ENCODE peak calls at places on chromosomes 13 and 19, in five cellular contexts. T is right atrium auricular region; B is CD8-positive, alpha-beta T cell; A is effector memory CD4-positive, alpha-beta T cell; S is heart left ventricle. J is an unnamed sample.

GRCh38 chr19:53254451-53255341 is at the start of gene ZNF677:
- DNase-seq in T (peak; percentile 87), A (peak; percentile 73), B (peak; percentile 82), S (peak; percentile 97), J (peak; percentile 77)

GRCh38 chr19:45973564-45974338 is at the start of gene NOVA2:
- DNase-seq in S (peak; percentile 82), A (no peak), B (peak; percentile 25), T (peak; percentile 69), J (no peak)

GRCh38 chr19:55368701-55369563 is 1.3 kb downstream of the IL11 start:
- DNase-seq in T (no peak), S (no peak), B (no peak), A (no peak), J (no peak)

GRCh38 chr19:3034194-3034844 is 5.2 kb upstream of the TLE2 start:
- DNase-seq in S (no peak), B (no peak), T (no peak), A (no peak), J (no peak)

GRCh38 chr19:45547965-45548609 is 36.5 kb downstream of the OPA3 start:
- DNase-seq in S (no peak), T (no peak), B (no peak), A (no peak), J (no peak)

GRCh38 chr13:79404985-79405384 is 1.1 kb downstream of the RBM26 start:
- DNase-seq in B (peak; percentile 6), A (no peak), T (no peak), S (no peak), J (no peak)

GRCh38 chr13:21749410-21749809 is 78.5 kb downstream of the FGF9 start:
- DNase-seq in B (no peak), A (no peak), S (no peak), T (no peak), J (no peak)

GRCh38 chr19:31378404-31378803 is 29.2 kb upstream of the TSHZ3 start:
- DNase-seq in B (no peak), A (no peak), T (peak; percentile 67), S (peak; percentile 60), J (no peak)

GRCh38 chr19:49512970-49513745 is 697 bp downstream of the FCGRT start:
- DNase-seq in T (no peak), A (no peak), S (peak; percentile 74), B (no peak), J (no peak)

GRCh38 chr13:78998736-78999135 is 339.8 kb upstream of the OBI1 start:
- DNase-seq in T (no peak), S (no peak), B (no peak), A (no peak), J (no peak)

GRCh38 chr19:460877-461609 is at the start of gene SHC2:
- DNase-seq in T (no peak), B (peak; percentile 17), A (no peak), S (no peak), J (no peak)

GRCh38 chr19:50708179-50708879 is 11.3 kb downstream of the SHANK1 start:
- DNase-seq in T (no peak), A (no peak), B (no peak), S (no peak), J (no peak)

GRCh38 chr13:111396457-111396856 is 76.0 kb downstream of the TEX29 start:
- DNase-seq in B (no peak), T (no peak), A (no peak), S (no peak), J (no peak)

GRCh38 chr19:17779281-17779930 is 15.5 kb upstream of the B3GNT3 start:
- DNase-seq in B (no peak), S (peak; percentile 58), A (no peak), T (no peak), J (no peak)

GRCh38 chr19:8611890-8612806 is 1.6 kb upstream of the ADAMTS10 start:
- DNase-seq in T (peak; percentile 92), A (no peak), S (peak; percentile 81), B (no peak), J (no peak)

GRCh38 chr13:38872693-38873092 is 117.9 kb downstream of the STOML3 start:
- DNase-seq in T (no peak), A (no peak), B (peak; percentile 29), S (peak; percentile 30), J (peak; percentile 9)

GRCh38 chr13:101013245-101013644 is 338.6 kb upstream of the TMTC4 start:
- DNase-seq in B (no peak), T (no peak), A (no peak), S (no peak), J (no peak)

GRCh38 chr19:19579533-19580361 is 38.7 kb downstream of the PBX4 start:
- DNase-seq in T (no peak), B (no peak), A (no peak), S (no peak), J (no peak)

GRCh38 chr19:1266116-1266817 is 2.9 kb upstream of the CIRBP start:
- DNase-seq in T (peak; percentile 90), A (peak; percentile 82), B (peak; percentile 86), S (peak; percentile 91), J (peak; percentile 82)

GRCh38 chr13:34152996-34153395 is 335.0 kb downstream of the RFC3 start:
- DNase-seq in A (no peak), B (no peak), T (no peak), S (no peak), J (no peak)
- H3K4me1 ChIP-seq in A (no peaks in the 10 kb centered on the region), B (no peaks in the 10 kb centered on the region), T (no peaks in the 10 kb centered on the region), S (no peaks in the 10 kb centered on the region), J (no peaks in the 10 kb centered on the region)

GRCh38 chr13:77698211-77699058 is 948 bp downstream of the SLAIN1 start:
- DNase-seq in S (peak; percentile 31), A (peak; percentile 27), B (peak; percentile 49), T (no peak), J (peak; percentile 62)
- H3K4me3 ChIP-seq in S (peak overlapping the region; percentile 96), A (peak overlapping the region; percentile 97), B (peak overlapping the region; percentile 73), T (peak overlapping the region; percentile 75), J (peak overlapping the region; percentile 75)

GRCh38 chr19:43858174-43858573 is 31.1 kb downstream of the ZNF283 start:
- DNase-seq in S (no peak), B (no peak), A (no peak), T (no peak), J (no peak)
- H3K9me3 ChIP-seq in S (peaks cover 100% of the 10 kb centered on the region), B (peaks cover 30% of the 10 kb centered on the region), A (peaks cover 42% of the 10 kb centered on the region), T (peaks cover 100% of the 10 kb centered on the region), J (no peaks in the 10 kb centered on the region)

GRCh38 chr13:110379905-110380341 is 72.8 kb downstream of the COL4A2 start:
- DNase-seq in S (no peak), A (no peak), B (no peak), T (no peak), J (no peak)

GRCh38 chr13:110376120-110376519 is 69.0 kb downstream of the COL4A2 start:
- DNase-seq in T (no peak), B (no peak), A (no peak), S (no peak), J (no peak)

GRCh38 chr13:110374644-110375370 is 67.7 kb downstream of the COL4A2 start:
- DNase-seq in A (no peak), B (no peak), S (no peak), T (no peak), J (no peak)

GRCh38 chr13:110379358-110379757 is 72.3 kb downstream of the COL4A2 start:
- DNase-seq in S (no peak), B (no peak), T (no peak), A (no peak), J (no peak)

GRCh38 chr13:110377178-110378175 is 70.4 kb downstream of the COL4A2 start:
- DNase-seq in S (no peak), A (no peak), T (no peak), B (no peak), J (no peak)
- H3K4me1 ChIP-seq in S (peaks cover 38% of the 10 kb centered on the region), A (no peaks in the 10 kb centered on the region), T (no peaks in the 10 kb centered on the region), B (no peaks in the 10 kb centered on the region), J (no peaks in the 10 kb centered on the region)

GRCh38 chr13:32063622-32064233 is 32.2 kb downstream of the FRY start:
- DNase-seq in T (no peak), B (no peak), S (no peak), A (no peak), J (no peak)
- H3K4me3 ChIP-seq in T (no peak overlapping the region), B (no peak overlapping the region), S (peak overlapping the region; percentile 51), A (no peak overlapping the region), J (no peak overlapping the region)

DNA sequence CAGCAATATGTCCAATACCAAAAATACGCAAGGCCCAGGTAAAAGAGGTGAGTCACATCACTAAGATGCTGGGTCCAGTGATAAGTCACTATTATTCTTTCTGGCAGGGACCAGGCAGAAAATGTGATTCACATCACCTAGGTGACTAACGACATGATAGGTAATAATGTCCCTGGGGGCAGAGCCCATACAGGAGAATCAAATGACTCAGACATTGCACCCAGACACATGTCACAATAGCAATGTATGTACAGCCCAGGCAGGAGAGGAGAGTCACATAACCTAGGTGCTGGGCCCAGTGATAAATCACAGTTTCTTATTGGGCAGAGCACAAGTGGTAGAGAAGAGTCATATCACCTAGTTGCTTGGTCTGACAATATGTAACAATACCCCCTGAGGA is 28.9 kb upstream of the ZNF729 start:
- DNase-seq in B (no peak), T (no peak), S (no peak), A (no peak), J (no peak)
- H3K9me3 ChIP-seq in B (no peaks in the 10 kb centered on the region), T (peaks cover 6% of the 10 kb centered on the region), S (peaks cover 3% of the 10 kb centered on the region), A (no peaks in the 10 kb centered on the region), J (peaks cover 11% of the 10 kb centered on the region)

GRCh38 chr13:28479005-28479404 is 15.9 kb downstream of the FLT1 start:
- DNase-seq in A (no peak), S (no peak), T (no peak), B (no peak), J (no peak)
- H3K4me1 ChIP-seq in A (no peaks in the 10 kb centered on the region), S (peaks cover 5% of the 10 kb centered on the region), T (no peaks in the 10 kb centered on the region), B (no peaks in the 10 kb centered on the region), J (no peaks in the 10 kb centered on the region)

GRCh38 chr13:24922390-24923304 is 158.7 kb downstream of the RNF17 start:
- DNase-seq in T (peak; percentile 97), A (peak; percentile 88), S (peak; percentile 99), B (peak; percentile 92), J (peak; percentile 91)
- H3K4me3 ChIP-seq in T (peak overlapping the region; percentile 78), A (peak overlapping the region; percentile 89), S (peak overlapping the region; percentile 79), B (peak overlapping the region; percentile 95), J (peak overlapping the region; percentile 95)

GRCh38 chr13:18964942-18965341 is 216.7 kb downstream of the TUBA3C start:
- DNase-seq in T (no peak), B (no peak), A (no peak), S (no peak), J (no peak)

GRCh38 chr13:18959996-18960395 is 221.6 kb downstream of the TUBA3C start:
- DNase-seq in T (no peak), A (no peak), B (no peak), S (no peak), J (no peak)

GRCh38 chr13:18960637-18961227 is 220.9 kb downstream of the TUBA3C start:
- DNase-seq in T (no peak), B (no peak), A (no peak), S (no peak), J (no peak)

GRCh38 chr13:18961383-18962117 is 220.1 kb downstream of the TUBA3C start:
- DNase-seq in B (no peak), T (no peak), S (no peak), A (no peak), J (no peak)

GRCh38 chr13:18962168-18962734 is 219.4 kb downstream of the TUBA3C start:
- DNase-seq in T (no peak), B (no peak), S (no peak), A (no peak), J (no peak)
- H3K9me3 ChIP-seq in T (peaks cover 14% of the 10 kb centered on the region), B (no peaks in the 10 kb centered on the region), S (peaks cover 20% of the 10 kb centered on the region), A (no peaks in the 10 kb centered on the region), J (no peaks in the 10 kb centered on the region)